ENCODE peak calls at places on chromosomes 12 and 14, in four cellular contexts. One of them, this sample, is unnamed.
A peak's percentile ranks its signal among the peaks of the same experiment; 100 is the strongest.

GRCh38 chr12:1108276-1108675 is 117.3 kb downstream of the ERC1 start:
- DNase-seq in astrocyte: no peak
- DNase-seq in A673: no peak
- DNase-seq in A549: no peak
- DNase-seq in this sample: no peak

GRCh38 chr12:81492131-81492720 is 266.9 kb downstream of the PPFIA2 start:
- DNase-seq in astrocyte: peak; percentile 25
- DNase-seq in A549: no peak
- DNase-seq in A673: peak; percentile 98
- DNase-seq in this sample: peak; percentile 87

GRCh38 chr12:29591140-29592020 is 93.9 kb upstream of the OVCH1 start:
- DNase-seq in astrocyte: no peak
- DNase-seq in A673: no peak
- DNase-seq in A549: peak; percentile 12
- DNase-seq in this sample: peak; percentile 81

GRCh38 chr14:31205681-31206535 is 1.7 kb downstream of the HECTD1 start:
- DNase-seq in astrocyte: peak; percentile 75
- DNase-seq in A549: peak; percentile 40
- DNase-seq in A673: peak; percentile 42
- DNase-seq in this sample: peak; percentile 76

GRCh38 chr12:132921685-132922084 is 34.3 kb upstream of the CHFR start:
- DNase-seq in A549: no peak
- DNase-seq in A673: no peak
- DNase-seq in astrocyte: no peak
- DNase-seq in this sample: no peak

GRCh38 chr12:52651726-52652261 is at the start of gene KRT2:
- DNase-seq in A549: no peak
- DNase-seq in A673: no peak
- DNase-seq in astrocyte: no peak
- DNase-seq in this sample: no peak

GRCh38 chr12:122793685-122794106 is 19.3 kb downstream of the CCDC62 start:
- DNase-seq in A549: peak; percentile 73
- DNase-seq in A673: peak; percentile 70
- DNase-seq in astrocyte: peak; percentile 36
- DNase-seq in this sample: peak; percentile 66

GRCh38 chr12:70891059-70891632 is 29.4 kb downstream of the PTPRR start:
- DNase-seq in A549: no peak
- DNase-seq in A673: no peak
- DNase-seq in astrocyte: no peak
- DNase-seq in this sample: no peak

GRCh38 chr12:49979061-49979586 is 6.4 kb downstream of the AQP6 start:
- DNase-seq in A549: no peak
- DNase-seq in astrocyte: no peak
- DNase-seq in A673: no peak
- DNase-seq in this sample: no peak

GRCh38 chr12:11879306-11879705 is 191.4 kb upstream of the BCL2L14 start:
- DNase-seq in A549: no peak
- DNase-seq in A673: peak; percentile 67
- DNase-seq in astrocyte: peak; percentile 80
- DNase-seq in this sample: no peak

GRCh38 chr12:53268009-53268636 is at the start of gene ESPL1:
- DNase-seq in A549: peak; percentile 82
- DNase-seq in A673: peak; percentile 89
- DNase-seq in astrocyte: peak; percentile 57
- DNase-seq in this sample: peak; percentile 87

GRCh38 chr12:10562306-10562933 is 51.0 kb downstream of the MAGOHB start:
- DNase-seq in astrocyte: peak; percentile 9
- DNase-seq in A549: peak; percentile 53
- DNase-seq in A673: peak; percentile 47
- DNase-seq in this sample: peak; percentile 43

GRCh38 chr12:3230758-3231375 is 153.7 kb downstream of the TSPAN9 start:
- DNase-seq in astrocyte: peak; percentile 25
- DNase-seq in A549: no peak
- DNase-seq in A673: no peak
- DNase-seq in this sample: no peak

GRCh38 chr12:14769462-14769836 is 33.8 kb downstream of the WBP11 start:
- DNase-seq in A673: no peak
- DNase-seq in A549: peak; percentile 59
- DNase-seq in astrocyte: peak; percentile 10
- DNase-seq in this sample: no peak

GRCh38 chr12:68521321-68521839 is 89.3 kb upstream of the RAP1B start:
- DNase-seq in astrocyte: peak; percentile 81
- DNase-seq in A549: peak; percentile 23
- DNase-seq in A673: no peak
- DNase-seq in this sample: no peak

GRCh38 chr12:49880756-49881390 is 22.8 kb downstream of the FAIM2 start:
- DNase-seq in A673: no peak
- DNase-seq in astrocyte: no peak
- DNase-seq in A549: no peak
- DNase-seq in this sample: no peak

GRCh38 chr14:104895786-104896642 is 28.7 kb upstream of the PLD4 start:
- DNase-seq in A549: no peak
- DNase-seq in astrocyte: no peak
- DNase-seq in A673: peak; percentile 63
- DNase-seq in this sample: peak; percentile 30

DNA sequence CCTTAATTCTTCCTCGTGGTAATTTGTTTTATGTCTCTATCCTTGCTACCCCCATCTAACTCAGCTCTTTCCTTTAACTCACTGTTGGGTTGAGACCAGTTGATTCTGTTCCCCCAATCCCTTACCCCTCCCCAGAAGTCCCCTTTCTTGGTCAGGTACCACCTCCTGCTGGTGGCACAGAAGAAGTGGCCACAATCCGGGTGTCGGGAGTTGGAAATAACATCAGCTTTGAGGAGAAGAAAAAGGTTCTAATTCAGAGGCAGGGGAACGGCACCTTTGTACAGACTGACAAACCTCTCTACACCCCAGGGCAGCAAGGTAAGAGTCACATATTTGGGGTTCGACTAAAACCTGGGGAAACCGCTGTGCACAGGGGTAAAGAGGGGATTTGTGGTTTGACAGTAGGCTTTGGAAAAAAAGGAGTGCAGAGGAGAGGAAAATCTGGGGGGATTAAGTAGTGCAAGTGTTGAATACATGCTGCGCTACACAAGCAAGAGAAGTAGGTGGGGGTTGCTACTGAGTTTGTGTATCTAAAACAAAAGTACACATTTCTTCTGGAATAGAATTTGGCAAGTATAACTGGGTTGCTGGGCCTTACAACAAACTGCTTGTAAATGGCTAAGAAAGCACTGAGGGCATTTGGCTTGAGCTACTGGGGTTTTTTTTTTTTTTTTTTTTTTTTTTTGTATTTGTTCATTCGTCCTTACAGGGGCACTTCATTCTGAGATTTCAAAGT is 1.3 kb downstream of the A2ML1 start:
- DNase-seq in A549: peak; percentile 33
- DNase-seq in A673: peak; percentile 43
- DNase-seq in astrocyte: peak; percentile 16
- DNase-seq in this sample: peak; percentile 65
- H3K4me3 ChIP-seq in A549: no peak overlapping the region
- H3K4me3 ChIP-seq in A673: no peak overlapping the region
- H3K4me3 ChIP-seq in astrocyte: no peak overlapping the region
- H3K4me3 ChIP-seq in this sample: no peak overlapping the region

DNA sequence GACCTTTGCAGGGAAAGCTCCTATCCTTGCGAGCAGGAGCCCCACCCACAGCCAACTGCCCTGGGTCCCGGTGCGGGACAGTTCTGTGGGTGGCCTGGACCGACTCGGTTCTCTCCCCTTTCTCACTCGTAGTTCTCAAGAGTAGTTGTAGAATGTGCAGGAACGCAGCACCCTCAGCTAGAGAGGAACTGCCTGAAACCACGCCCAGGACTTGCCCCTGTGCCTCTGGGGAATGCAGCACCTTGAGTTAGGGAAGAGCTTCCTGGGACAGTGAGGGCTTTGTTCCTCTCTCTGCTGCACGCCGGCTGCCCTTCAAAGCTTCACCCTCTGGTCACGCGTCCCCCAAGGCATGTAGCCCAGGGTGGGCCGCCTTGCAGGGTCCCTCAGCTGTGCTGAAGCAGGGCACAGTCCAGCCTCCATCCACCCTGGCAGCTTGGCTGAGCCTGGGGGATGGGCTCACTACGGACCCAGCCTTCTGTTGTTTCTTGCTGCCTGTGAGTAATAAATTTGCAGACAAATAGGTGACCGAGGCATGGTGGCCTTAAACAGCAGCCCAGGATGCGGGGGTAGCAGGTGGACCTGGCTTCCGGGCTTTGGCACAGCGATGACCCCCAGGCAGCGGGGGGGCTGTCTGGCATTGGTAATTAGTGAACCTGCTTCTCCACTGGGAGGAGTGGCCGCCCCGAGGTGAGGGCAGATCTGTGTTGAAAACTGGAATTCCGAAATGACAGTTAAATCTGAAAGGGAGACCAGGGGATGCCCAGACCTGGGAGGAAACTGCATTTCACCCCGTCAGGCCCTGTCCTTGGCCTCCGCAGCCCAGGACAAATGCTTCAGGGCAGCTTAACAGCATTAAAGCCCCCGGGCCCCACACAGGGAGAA is 264.8 kb downstream of the ADGRD1 start:
- DNase-seq in A673: no peak
- DNase-seq in astrocyte: no peak
- DNase-seq in A549: peak; percentile 46
- DNase-seq in this sample: no peak
- H3K9me3 ChIP-seq in A673: no peaks in the 10 kb centered on the region
- H3K9me3 ChIP-seq in astrocyte: no peaks in the 10 kb centered on the region
- H3K9me3 ChIP-seq in A549: no peaks in the 10 kb centered on the region
- H3K9me3 ChIP-seq in this sample: no peaks in the 10 kb centered on the region

GRCh38 chr14:36315159-36315853 is 5.1 kb downstream of the MBIP start:
- DNase-seq in astrocyte: no peak
- DNase-seq in A549: no peak
- DNase-seq in A673: no peak
- DNase-seq in this sample: no peak
- H3K4me3 ChIP-seq in astrocyte: no peak overlapping the region
- H3K4me3 ChIP-seq in A549: no peak overlapping the region
- H3K4me3 ChIP-seq in A673: no peak overlapping the region
- H3K4me3 ChIP-seq in this sample: no peak overlapping the region

GRCh38 chr14:55314449-55314848 is 43.2 kb downstream of the FBXO34 start:
- DNase-seq in A673: no peak
- DNase-seq in astrocyte: no peak
- DNase-seq in A549: no peak
- DNase-seq in this sample: no peak
- H3K9me3 ChIP-seq in A673: peaks cover 28% of the 10 kb centered on the region
- H3K9me3 ChIP-seq in astrocyte: peaks cover 15% of the 10 kb centered on the region
- H3K9me3 ChIP-seq in A549: peaks cover 26% of the 10 kb centered on the region
- H3K9me3 ChIP-seq in this sample: peaks cover 19% of the 10 kb centered on the region

GRCh38 chr14:54669759-54670630 is 103.1 kb downstream of the SAMD4A start:
- DNase-seq in A673: peak; percentile 67
- DNase-seq in A549: no peak
- DNase-seq in astrocyte: peak; percentile 82
- DNase-seq in this sample: peak; percentile 71
- H3K4me3 ChIP-seq in A673: no peak overlapping the region
- H3K4me3 ChIP-seq in A549: no peak overlapping the region
- H3K4me3 ChIP-seq in astrocyte: peak overlapping the region; percentile 18
- H3K4me3 ChIP-seq in this sample: no peak overlapping the region

This sample was measured in HAP-1.